ENCODE peak calls at places on chromosomes 6 and 20, in nine cellular contexts. E, H, T, J, L, M, R, N and A are unnamed samples.

GRCh38 chr6:160952633-160953281 is 38.8 kb upstream of the MAP3K4 start:
- DNase-seq in M (peak), E (no peak), T (no peak), H (peak), L (peak), J (no peak), R (no peak), N (no peak), A (peak)

GRCh38 chr6:140174509-140174908 is 800.1 kb upstream of the CITED2 start:
- DNase-seq in J (no peak), T (peak), R (no peak), M (no peak), H (peak), L (peak), N (no peak), E (peak), A (peak)

GRCh38 chr6:24504642-24505586 is 10.1 kb downstream of the ALDH5A1 start:
- DNase-seq in E (no peak), H (no peak), T (no peak), M (no peak), N (no peak), R (no peak), L (no peak), J (no peak), A (no peak)

GRCh38 chr6:13445744-13446115 is 41.7 kb downstream of the GFOD1 start:
- DNase-seq in H (no peak), L (no peak), R (no peak), M (no peak), N (no peak), J (no peak), E (no peak), T (no peak), A (no peak)

GRCh38 chr6:154974485-154975149 is 20.5 kb upstream of the TIAM2 start:
- DNase-seq in L (no peak), H (no peak), E (no peak), N (no peak), T (no peak), J (no peak), R (no peak), M (no peak), A (no peak)

GRCh38 chr6:7241709-7242645 is 71.0 kb downstream of the SSR1 start:
- DNase-seq in R (no peak), E (no peak), T (peak), N (no peak), M (no peak), L (no peak), J (peak), H (no peak), A (no peak)

GRCh38 chr6:47709160-47709559 is 10.8 kb downstream of the ADGRF4 start:
- DNase-seq in J (no peak), R (no peak), N (no peak), M (no peak), H (peak), L (no peak), T (no peak), E (no peak), A (no peak)

GRCh38 chr6:83430606-83431544 is at the start of gene ME1:
- DNase-seq in M (peak), E (peak), R (peak), L (peak), T (peak), N (peak), J (peak), H (peak), A (peak)

GRCh38 chr6:33807606-33808005 is 3.8 kb upstream of the MLN start:
- DNase-seq in R (no peak), J (no peak), T (no peak), E (no peak), H (no peak), M (no peak), L (no peak), N (no peak), A (no peak)

GRCh38 chr20:45409531-45410272 is 1.6 kb downstream of the DBNDD2 start:
- DNase-seq in N (no peak), J (no peak), R (no peak), L (no peak), M (no peak), E (no peak), H (no peak), T (no peak), A (no peak)

GRCh38 chr20:20435453-20435852 is 67.5 kb downstream of the INSM1 start:
- DNase-seq in M (no peak), R (peak), H (no peak), E (no peak), T (no peak), N (peak), J (no peak), L (peak), A (no peak)

GRCh38 chr6:53306819-53307347 is 41.9 kb downstream of the ELOVL5 start:
- DNase-seq in J (no peak), L (no peak), R (no peak), T (peak), N (no peak), E (peak), M (no peak), H (peak), A (peak)

GRCh38 chr6:3280091-3280490 is 21.3 kb downstream of the PSMG4 start:
- DNase-seq in L (no peak), R (no peak), E (no peak), J (no peak), T (no peak), H (no peak), M (no peak), N (no peak), A (no peak)